ENCODE peak calls at places on chromosome 13, in seven cellular contexts. O is brain microvascular endothelial cell, L is Peyer's patch, S is astrocyte, G is GM12878, I is ovary, F is tibial artery. B is an unnamed sample.

GRCh38 chr13:24502567-24503375 is 9.8 kb downstream of the PARP4 start:
- DNase-seq in O (peak), L (peak), S (peak), G (no peak), I (no peak), F (peak), B (peak)

GRCh38 chr13:48858523-48858922 is 117.2 kb upstream of the FNDC3A start:
- DNase-seq in O (no peak), L (no peak), S (no peak), G (no peak), I (no peak), F (no peak), B (no peak)

GRCh38 chr13:26722321-26722720 is 38.3 kb downstream of the GPR12 start:
- DNase-seq in O (no peak), L (no peak), S (no peak), G (no peak), I (no peak), F (no peak), B (no peak)

GRCh38 chr13:20519887-20520286 is 5.8 kb downstream of the CRYL1 start:
- DNase-seq in O (no peak), L (no peak), S (no peak), G (no peak), I (no peak), F (no peak), B (no peak)

GRCh38 chr13:108146642-108147041 is 68.7 kb downstream of the LIG4 start:
- DNase-seq in O (no peak), L (no peak), S (peak), G (no peak), I (no peak), F (no peak), B (no peak)

GRCh38 chr13:72384879-72385278 is 342.6 kb downstream of the MZT1 start:
- DNase-seq in O (peak), L (no peak), S (peak), G (no peak), I (no peak), F (no peak), B (no peak)

GRCh38 chr13:52461265-52461664 is 6.0 kb downstream of the CKAP2 start:
- DNase-seq in O (no peak), L (no peak), S (no peak), G (no peak), I (no peak), F (no peak), B (no peak)

GRCh38 chr13:71169125-71169524 is 697.9 kb downstream of the DACH1 start:
- DNase-seq in O (no peak), L (no peak), S (peak), G (no peak), I (no peak), F (no peak), B (no peak)

GRCh38 chr13:74114202-74114601 is 20.0 kb downstream of the KLF12 start:
- DNase-seq in O (no peak), L (no peak), S (peak), G (no peak), I (no peak), F (no peak), B (no peak)

GRCh38 chr13:113855012-113855921 is 8.6 kb downstream of the GAS6 start:
- DNase-seq in O (no peak), L (peak), S (no peak), G (no peak), I (peak), F (peak), B (peak)

GRCh38 chr13:49791753-49792549 is 531 bp downstream of the KPNA3 start:
- DNase-seq in O (peak), L (peak), S (peak), G (no peak), I (peak), F (peak), B (no peak)

GRCh38 chr13:77409412-77409811 is 82.5 kb upstream of the MYCBP2 start:
- DNase-seq in O (no peak), L (no peak), S (no peak), G (no peak), I (no peak), F (no peak), B (no peak)

GRCh38 chr13:108302279-108302678 is 32.8 kb downstream of the TNFSF13B start:
- DNase-seq in O (no peak), L (no peak), S (peak), G (no peak), I (no peak), F (no peak), B (no peak)

GRCh38 chr13:77574076-77574475 is 38.6 kb downstream of the SCEL start:
- DNase-seq in O (no peak), L (no peak), S (no peak), G (no peak), I (no peak), F (no peak), B (no peak)

GRCh38 chr13:46211521-46212351 is at the start of gene LRRC63:
- DNase-seq in O (peak), L (peak), S (peak), G (no peak), I (peak), F (peak), B (peak)

GRCh38 chr13:46728777-46729176 is 68.2 kb downstream of the ESD start:
- DNase-seq in O (no peak), L (no peak), S (no peak), G (no peak), I (no peak), F (no peak), B (no peak)

GRCh38 chr13:99606322-99607089 is 105.2 kb downstream of the TM9SF2 start:
- DNase-seq in O (peak), L (peak), S (peak), G (no peak), I (peak), F (peak), B (peak)

GRCh38 chr13:99601535-99601934 is 100.3 kb downstream of the TM9SF2 start:
- DNase-seq in O (no peak), L (no peak), S (no peak), G (no peak), I (no peak), F (no peak), B (no peak)

GRCh38 chr13:99604636-99605035 is 103.4 kb downstream of the TM9SF2 start:
- DNase-seq in O (no peak), L (no peak), S (no peak), G (no peak), I (no peak), F (no peak), B (no peak)

GRCh38 chr13:99608345-99608744 is 107.1 kb downstream of the TM9SF2 start:
- DNase-seq in O (no peak), L (no peak), S (no peak), G (no peak), I (no peak), F (no peak), B (no peak)

GRCh38 chr13:99605417-99606321 is 104.4 kb downstream of the TM9SF2 start:
- DNase-seq in O (no peak), L (peak), S (peak), G (no peak), I (peak), F (peak), B (no peak)
- TF ChIP-seq CTCF in O (peak), L (peak), S (no peak), G (peak), I (no peak), F (peak), B (peak)

GRCh38 chr13:27911499-27911898 is 8.3 kb upstream of the PDX1 start:
- DNase-seq in O (no peak), L (no peak), S (no peak), G (no peak), I (no peak), F (no peak), B (no peak)
- H3K27ac ChIP-seq in O (no peak), L (no peak), S (no peak), G (no peak), I (no peak), F (no peak), B (no peak)

GRCh38 chr13:28640861-28641599 is 17.9 kb upstream of the POMP start:
- DNase-seq in O (no peak), L (no peak), S (no peak), G (no peak), I (no peak), F (no peak), B (no peak)

GRCh38 chr13:28636677-28637317 is 22.1 kb upstream of the POMP start:
- DNase-seq in O (peak), L (peak), S (peak), G (peak), I (no peak), F (peak), B (no peak)

GRCh38 chr13:28636078-28636477 is 22.9 kb upstream of the POMP start:
- DNase-seq in O (no peak), L (no peak), S (peak), G (no peak), I (no peak), F (no peak), B (no peak)

GRCh38 chr13:28638756-28639155 is 20.2 kb upstream of the POMP start:
- DNase-seq in O (no peak), L (no peak), S (no peak), G (no peak), I (no peak), F (no peak), B (no peak)

DNA sequence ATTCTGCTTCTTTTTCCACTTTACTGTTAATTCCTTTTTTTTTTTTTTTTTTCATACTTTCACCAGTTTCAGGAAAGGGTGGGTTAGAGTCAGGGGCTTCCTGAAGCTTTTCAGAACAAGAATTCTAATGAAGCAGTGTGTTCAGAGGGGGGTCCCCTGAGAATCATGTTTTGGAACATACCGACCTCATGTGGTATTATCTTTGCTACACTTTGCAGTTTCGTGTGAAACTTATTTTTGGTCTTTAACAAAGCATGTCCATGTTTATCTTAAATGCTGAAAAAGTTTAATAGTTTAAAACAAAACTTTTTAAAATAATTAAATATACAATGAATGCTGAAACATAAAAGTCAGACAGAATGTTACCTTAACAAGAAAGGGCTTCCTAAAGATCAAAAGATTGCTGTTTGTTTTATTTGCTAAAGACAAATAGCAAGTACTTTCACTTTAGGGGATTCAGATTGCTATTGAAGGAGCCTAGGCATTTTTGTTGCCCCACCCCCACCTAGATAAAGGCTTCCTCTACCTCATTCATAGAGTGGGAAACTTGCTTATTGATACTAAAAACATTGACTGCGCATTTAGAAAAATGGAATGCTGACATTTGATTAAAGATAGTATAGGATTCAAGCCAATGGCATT is 21.1 kb upstream of the POMP start:
- DNase-seq in O (peak), L (no peak), S (no peak), G (peak), I (no peak), F (no peak), B (no peak)
- TF ChIP-seq CTCF in O (no peak), L (no peak), S (no peak), G (peak), I (no peak), F (no peak), B (no peak)

GRCh38 chr13:36031490-36031889 is 99.7 kb downstream of the DCLK1 start:
- DNase-seq in O (no peak), L (no peak), S (peak), G (no peak), I (no peak), F (no peak), B (no peak)

GRCh38 chr13:36029171-36029570 is 102.0 kb downstream of the DCLK1 start:
- DNase-seq in O (peak), L (no peak), S (peak), G (no peak), I (no peak), F (no peak), B (no peak)

GRCh38 chr13:36028359-36028758 is 102.8 kb downstream of the DCLK1 start:
- DNase-seq in O (no peak), L (no peak), S (peak), G (no peak), I (no peak), F (no peak), B (no peak)

GRCh38 chr13:36033035-36033434 is 98.1 kb downstream of the DCLK1 start:
- DNase-seq in O (no peak), L (no peak), S (no peak), G (no peak), I (no peak), F (no peak), B (no peak)

GRCh38 chr13:36030670-36031331 is 100.4 kb downstream of the DCLK1 start:
- DNase-seq in O (peak), L (no peak), S (peak), G (no peak), I (no peak), F (peak), B (no peak)
- H3K27ac ChIP-seq in O (peak), L (no peak), S (peak), G (no peak), I (no peak), F (no peak), B (no peak)

GRCh38 chr13:91747164-91747563 is 348.7 kb downstream of the GPC5 start:
- DNase-seq in O (no peak), L (no peak), S (no peak), G (no peak), I (no peak), F (no peak), B (no peak)
- TF ChIP-seq CTCF in O (no peak), L (no peak), S (no peak), G (no peak), I (no peak), F (no peak), B (no peak)

GRCh38 chr13:18993884-18994660 is 187.6 kb downstream of the TUBA3C start:
- DNase-seq in O (no peak), L (no peak), S (no peak), G (no peak), I (no peak), F (no peak), B (no peak)
- H3K27ac ChIP-seq in O (no peak), L (no peak), S (no peak), G (no peak), I (no peak), F (no peak), B (no peak)

DNA sequence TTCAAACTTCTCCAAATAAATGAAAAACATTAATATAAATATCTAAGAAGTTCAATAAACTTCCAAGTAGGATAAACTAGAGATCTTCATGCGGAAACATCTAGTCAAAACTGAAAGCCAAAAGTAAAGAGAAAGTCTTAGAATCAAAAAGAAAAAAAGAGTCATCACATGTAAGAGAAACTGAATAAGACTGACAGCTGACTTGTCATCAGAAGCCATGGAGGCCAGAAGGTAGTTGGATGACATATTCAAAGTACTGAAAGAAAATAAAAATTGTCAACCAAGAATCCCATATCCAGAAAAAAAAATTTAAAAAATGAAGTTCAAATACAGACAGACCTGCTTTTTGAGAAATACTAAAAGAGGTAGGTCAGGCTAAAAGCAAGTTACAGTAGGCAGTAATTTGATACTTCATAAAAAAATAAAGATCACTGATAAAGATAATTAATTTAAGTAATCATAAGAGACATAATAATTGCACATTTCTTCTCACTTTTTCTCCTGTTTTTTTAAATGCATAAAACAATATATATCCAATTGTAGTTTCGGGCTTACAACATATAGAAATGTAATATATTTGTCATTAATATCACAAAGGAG is 327.6 kb upstream of the PCDH9 start:
- DNase-seq in O (no peak), L (no peak), S (peak), G (no peak), I (no peak), F (no peak), B (no peak)
- TF ChIP-seq CTCF in O (no peak), L (no peak), S (no peak), G (no peak), I (no peak), F (no peak), B (no peak)

DNA sequence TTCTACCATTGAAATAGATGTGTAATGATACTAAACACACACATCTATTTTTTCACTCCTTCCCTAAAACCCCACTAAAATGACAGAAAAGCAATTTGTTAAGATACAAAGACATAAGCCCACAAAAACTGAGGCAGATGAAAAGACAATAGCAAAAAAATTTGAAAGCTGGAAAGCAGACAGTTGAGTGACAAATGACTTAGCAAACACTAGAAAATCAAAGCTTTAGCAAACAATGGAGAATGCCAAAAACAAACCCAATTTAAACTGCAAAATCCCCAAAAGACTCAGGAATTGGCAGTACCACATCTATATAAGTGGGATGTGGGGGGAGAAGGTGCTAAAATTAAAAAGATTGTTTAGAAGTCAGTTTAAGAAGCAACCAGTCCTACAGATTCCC is 9.5 kb downstream of the TSC22D1 start:
- DNase-seq in O (no peak), L (no peak), S (no peak), G (no peak), I (no peak), F (no peak), B (no peak)
- H3K27ac ChIP-seq in O (no peak), L (no peak), S (no peak), G (no peak), I (no peak), F (peak), B (no peak)

GRCh38 chr13:110323172-110323851 is 16.2 kb downstream of the COL4A2 start:
- DNase-seq in O (peak), L (no peak), S (peak), G (no peak), I (no peak), F (no peak), B (no peak)
- TF ChIP-seq CTCF in O (peak), L (no peak), S (peak), G (no peak), I (no peak), F (no peak), B (peak)

DNA sequence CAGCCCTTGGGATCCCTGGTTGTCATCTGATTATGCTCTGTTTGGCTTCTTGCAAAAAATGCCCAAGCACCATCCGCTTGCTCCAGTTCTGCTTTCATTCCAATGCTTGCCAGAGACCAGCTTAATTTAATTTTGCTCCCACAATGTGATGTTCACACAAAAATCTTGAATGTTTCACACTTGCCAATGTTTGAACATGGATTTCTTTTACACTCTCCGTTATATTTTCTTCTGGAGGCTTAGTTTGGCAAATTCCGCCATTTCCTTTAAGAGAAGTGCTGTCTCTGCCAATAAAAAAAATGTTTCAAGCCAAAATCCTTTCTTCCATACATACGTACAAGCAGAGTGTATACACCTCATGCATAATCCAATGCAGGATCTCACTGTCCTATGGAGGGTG is 208.6 kb downstream of the FOXO1 start:
- DNase-seq in O (no peak), L (peak), S (no peak), G (no peak), I (no peak), F (no peak), B (no peak)
- H3K27ac ChIP-seq in O (no peak), L (no peak), S (no peak), G (no peak), I (no peak), F (no peak), B (no peak)

B was measured in RWPE2.